ENCODE peak calls at places on chromosomes 11 and 22, in four cellular contexts. One of them, this sample, is unnamed. For H3K79me1, the result is how much of the 10 kb centered on the place peaks cover.

GRCh38 chr22:31291716-31292644 is at the start of gene PIK3IP1:
- DNase-seq in IMR-90: peak
- DNase-seq in H9: peak
- DNase-seq in H1: peak
- DNase-seq in this sample: peak

GRCh38 chr11:113730887-113731726 is 25.0 kb upstream of the TMPRSS5 start:
- DNase-seq in IMR-90: peak
- DNase-seq in H9: peak
- DNase-seq in H1: no peak
- DNase-seq in this sample: peak

GRCh38 chr22:33372875-33373274 is 314.7 kb upstream of the SYN3 start:
- DNase-seq in IMR-90: no peak
- DNase-seq in H9: no peak
- DNase-seq in H1: no peak
- DNase-seq in this sample: no peak

GRCh38 chr22:26579331-26579886 is 10.5 kb downstream of the TPST2 start:
- DNase-seq in IMR-90: no peak
- DNase-seq in H9: no peak
- DNase-seq in H1: no peak
- DNase-seq in this sample: no peak

GRCh38 chr11:128716231-128716630 is 22.4 kb downstream of the FLI1 start:
- DNase-seq in IMR-90: no peak
- DNase-seq in H9: no peak
- DNase-seq in H1: no peak
- DNase-seq in this sample: no peak

GRCh38 chr11:116928102-116928777 is 90.8 kb upstream of the APOA1 start:
- DNase-seq in IMR-90: no peak
- DNase-seq in H9: no peak
- DNase-seq in H1: no peak
- DNase-seq in this sample: no peak

GRCh38 chr22:18971321-18971751 is 35.2 kb upstream of the PRODH start:
- DNase-seq in IMR-90: no peak
- DNase-seq in H9: no peak
- DNase-seq in H1: no peak
- DNase-seq in this sample: no peak

GRCh38 chr22:50684501-50684900 is 11.9 kb downstream of the SHANK3 start:
- DNase-seq in IMR-90: no peak
- DNase-seq in H9: no peak
- DNase-seq in H1: no peak
- DNase-seq in this sample: no peak

GRCh38 chr22:19891350-19892248 is 36.9 kb upstream of the GNB1L start:
- DNase-seq in IMR-90: peak
- DNase-seq in H9: peak
- DNase-seq in H1: peak
- DNase-seq in this sample: peak

GRCh38 chr11:134474942-134475341 is 62.9 kb upstream of the B3GAT1 start:
- DNase-seq in IMR-90: no peak
- DNase-seq in H9: peak
- DNase-seq in H1: no peak
- DNase-seq in this sample: no peak

GRCh38 chr22:23751441-23751996 is 607 bp upstream of the ZNF70 start:
- DNase-seq in IMR-90: no peak
- DNase-seq in H9: peak
- DNase-seq in H1: no peak
- DNase-seq in this sample: peak

GRCh38 chr11:74278721-74279148 is 32.7 kb downstream of the P4HA3 start:
- DNase-seq in IMR-90: peak
- DNase-seq in H9: no peak
- DNase-seq in H1: no peak
- DNase-seq in this sample: peak

GRCh38 chr11:72668645-72669347 is 5.4 kb downstream of the PDE2A start:
- DNase-seq in IMR-90: no peak
- DNase-seq in H9: no peak
- DNase-seq in H1: no peak
- DNase-seq in this sample: peak

GRCh38 chr22:38841635-38842034 is 2.2 kb downstream of the NPTXR start:
- DNase-seq in IMR-90: no peak
- DNase-seq in H9: no peak
- DNase-seq in H1: no peak
- DNase-seq in this sample: no peak

GRCh38 chr22:19879248-19879575 is 24.5 kb upstream of the GNB1L start:
- DNase-seq in IMR-90: no peak
- DNase-seq in H9: peak
- DNase-seq in H1: no peak
- DNase-seq in this sample: no peak

GRCh38 chr22:23841736-23842404 is 3.1 kb upstream of the DERL3 start:
- DNase-seq in IMR-90: no peak
- DNase-seq in H9: no peak
- DNase-seq in H1: no peak
- DNase-seq in this sample: no peak

GRCh38 chr22:25362883-25363240 is 143.4 kb downstream of the CRYBB2 start:
- DNase-seq in IMR-90: no peak
- DNase-seq in H9: no peak
- DNase-seq in H1: no peak
- DNase-seq in this sample: no peak

GRCh38 chr11:6647282-6647679 is 8.3 kb downstream of the DCHS1 start:
- DNase-seq in IMR-90: peak
- DNase-seq in H9: no peak
- DNase-seq in H1: no peak
- DNase-seq in this sample: peak

GRCh38 chr11:6431861-6432260 is 8.9 kb downstream of the HPX start:
- DNase-seq in IMR-90: peak
- DNase-seq in H9: no peak
- DNase-seq in H1: no peak
- DNase-seq in this sample: peak

DNA sequence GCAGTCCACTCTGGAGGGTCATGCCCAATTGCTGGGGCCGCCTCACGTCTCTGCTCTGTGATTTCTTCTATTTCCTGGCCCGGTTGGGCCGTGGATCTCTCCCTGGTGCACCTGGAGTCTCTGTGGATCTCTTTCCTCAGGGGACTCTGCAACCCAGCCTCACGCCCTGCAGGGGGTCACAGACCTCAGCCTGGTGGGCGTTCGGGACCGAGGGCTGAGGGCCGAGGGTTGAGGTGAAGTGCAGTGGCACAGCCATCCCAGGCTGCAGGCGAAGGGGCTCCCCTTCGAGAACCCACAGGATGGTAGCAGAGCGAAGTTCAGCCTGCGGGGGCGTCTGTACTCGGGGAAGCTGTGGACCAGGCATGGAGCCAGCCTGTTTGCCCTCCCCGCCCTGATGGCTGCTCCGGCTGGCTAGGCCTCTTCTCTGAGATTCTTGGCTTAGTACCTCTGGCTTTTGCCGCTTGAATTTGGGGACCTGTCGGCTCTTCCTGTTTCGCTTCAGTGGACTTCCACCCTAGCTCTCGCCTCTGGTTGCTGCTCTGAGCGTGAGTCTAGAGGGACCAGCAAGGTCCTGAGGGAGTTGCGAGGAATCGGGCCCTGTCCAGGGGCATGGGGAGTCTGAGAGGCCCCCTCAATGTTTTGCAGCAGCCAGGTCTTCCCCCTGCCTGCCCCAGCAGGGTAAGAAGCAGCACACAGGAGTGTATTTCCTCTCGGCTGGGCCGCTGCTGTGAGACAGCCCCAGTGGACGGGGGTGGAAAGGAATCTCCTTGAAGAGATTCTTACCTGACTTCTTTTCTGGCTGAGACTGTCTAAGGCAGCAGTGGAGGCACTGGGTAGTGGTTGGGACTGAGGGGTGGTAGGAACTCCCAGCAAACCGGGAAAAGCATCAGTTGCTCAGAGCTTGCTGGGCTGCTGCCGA is 140.8 kb downstream of the TBC1D22A start:
- DNase-seq in IMR-90: no peak
- DNase-seq in H9: peak
- DNase-seq in H1: no peak
- DNase-seq in this sample: peak
- H4K5ac ChIP-seq in IMR-90: no peak
- H4K5ac ChIP-seq in H9: no peak
- H4K5ac ChIP-seq in H1: no peak
- H4K5ac ChIP-seq in this sample: no peak

DNA sequence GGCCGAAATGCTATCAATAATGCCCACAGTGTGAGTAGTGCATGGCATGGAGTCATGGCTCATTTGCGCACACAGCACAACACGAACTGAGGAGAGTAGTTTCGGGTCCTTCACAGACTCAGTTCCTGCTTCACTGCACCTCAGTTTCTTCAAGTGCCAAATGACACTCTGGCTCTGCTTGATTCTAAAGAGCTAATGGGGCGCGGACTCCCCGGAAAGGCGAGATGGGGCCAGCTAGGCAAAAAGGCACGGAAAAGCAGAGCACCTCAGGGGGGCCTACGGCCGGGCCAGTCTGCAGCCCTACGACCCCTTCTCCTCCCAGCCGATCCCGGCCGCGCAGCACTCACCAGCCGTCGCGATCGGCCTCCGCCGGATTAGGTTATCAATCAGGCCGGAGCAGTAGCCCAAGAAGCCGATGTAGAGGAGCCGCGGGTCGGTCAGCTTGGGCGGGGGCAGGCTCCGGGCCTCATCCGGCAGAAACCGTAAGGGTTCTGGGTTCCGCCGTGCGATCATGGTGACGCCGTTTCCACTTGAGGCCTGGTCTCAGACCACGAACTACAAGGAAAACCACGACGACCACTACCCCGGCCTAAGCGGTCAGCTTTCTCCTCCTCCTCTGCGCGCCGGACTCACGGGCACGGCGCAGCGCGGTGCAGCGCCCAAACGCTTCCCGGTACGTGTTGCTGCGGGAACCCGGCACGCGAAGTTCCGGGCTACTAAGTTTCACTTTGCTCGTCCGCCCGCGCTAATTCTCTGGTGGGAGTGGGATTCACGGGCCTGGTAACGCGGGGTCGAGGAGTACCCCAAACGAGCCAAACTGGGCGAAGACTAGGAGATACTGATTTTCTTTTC is at the start of gene NDUFC2:
- DNase-seq in IMR-90: peak
- DNase-seq in H9: peak
- DNase-seq in H1: peak
- DNase-seq in this sample: peak
- H3K79me1 ChIP-seq in IMR-90: under half
- H3K79me1 ChIP-seq in H9: under half
- H3K79me1 ChIP-seq in H1: under half
- H3K79me1 ChIP-seq in this sample: under half

DNA sequence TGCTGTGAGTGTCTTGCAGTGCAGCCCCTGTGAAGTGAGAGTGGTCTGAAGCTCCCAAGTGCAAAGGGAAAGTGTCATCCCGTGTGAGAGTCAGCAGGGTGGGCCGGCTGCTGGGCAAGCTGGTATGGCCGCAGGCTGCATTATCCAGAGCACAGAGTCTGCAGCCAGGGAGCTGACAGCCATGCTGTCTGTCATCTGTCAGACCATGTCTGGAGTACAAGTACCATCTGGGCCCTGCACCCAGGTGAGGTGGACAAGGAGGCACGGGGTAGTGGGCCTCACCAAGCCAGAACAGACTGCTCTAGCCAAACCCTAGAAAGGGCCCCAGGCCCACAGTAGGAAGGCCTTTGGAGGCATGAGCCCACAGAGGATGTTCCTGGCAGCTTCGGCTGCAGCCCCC is 20.2 kb downstream of the LMO1 start:
- DNase-seq in IMR-90: no peak
- DNase-seq in H9: no peak
- DNase-seq in H1: no peak
- DNase-seq in this sample: no peak
- H2AK5ac ChIP-seq in IMR-90: no peak
- H2AK5ac ChIP-seq in H9: no peak
- H2AK5ac ChIP-seq in H1: no peak
- H2AK5ac ChIP-seq in this sample: no peak

DNA sequence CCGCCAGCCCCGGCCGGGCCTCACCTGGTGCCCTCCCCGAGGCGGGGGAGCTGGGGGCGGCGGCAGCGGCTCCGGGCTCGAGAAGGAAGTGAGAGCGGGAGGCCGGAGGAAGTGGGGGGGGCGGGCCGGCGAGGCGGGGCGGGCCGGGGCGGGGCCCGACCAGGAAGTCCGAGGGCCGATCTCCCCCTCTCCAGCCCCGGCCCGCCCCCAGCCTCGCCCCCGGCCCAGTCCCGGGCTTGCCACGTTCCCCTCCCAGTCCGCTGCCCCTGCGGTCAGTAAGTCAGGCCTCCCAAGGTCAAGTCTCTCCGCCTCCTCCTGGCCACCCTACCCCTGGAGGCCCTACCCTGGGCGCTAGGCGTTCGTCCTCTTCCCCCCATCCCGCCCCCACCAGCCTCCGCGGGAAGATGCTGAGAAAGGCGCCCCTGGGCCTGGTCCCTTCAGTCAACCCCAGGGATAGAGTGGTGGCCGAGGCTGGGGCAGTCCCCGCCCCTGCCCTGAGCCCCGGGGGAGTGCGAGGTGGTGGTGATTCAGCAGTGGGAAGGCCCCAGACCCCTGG is at the start of gene RHOG:
- DNase-seq in IMR-90: peak
- DNase-seq in H9: peak
- DNase-seq in H1: no peak
- DNase-seq in this sample: peak
- H4K5ac ChIP-seq in IMR-90: peak
- H4K5ac ChIP-seq in H9: no peak
- H4K5ac ChIP-seq in H1: peak
- H4K5ac ChIP-seq in this sample: no peak

GRCh38 chr11:34938621-34939020 is 22.2 kb downstream of the PDHX start:
- DNase-seq in IMR-90: no peak
- DNase-seq in H9: no peak
- DNase-seq in H1: no peak
- DNase-seq in this sample: no peak
- H3K79me1 ChIP-seq in IMR-90: under half
- H3K79me1 ChIP-seq in H9: under half
- H3K79me1 ChIP-seq in H1: under half
- H3K79me1 ChIP-seq in this sample: under half

DNA sequence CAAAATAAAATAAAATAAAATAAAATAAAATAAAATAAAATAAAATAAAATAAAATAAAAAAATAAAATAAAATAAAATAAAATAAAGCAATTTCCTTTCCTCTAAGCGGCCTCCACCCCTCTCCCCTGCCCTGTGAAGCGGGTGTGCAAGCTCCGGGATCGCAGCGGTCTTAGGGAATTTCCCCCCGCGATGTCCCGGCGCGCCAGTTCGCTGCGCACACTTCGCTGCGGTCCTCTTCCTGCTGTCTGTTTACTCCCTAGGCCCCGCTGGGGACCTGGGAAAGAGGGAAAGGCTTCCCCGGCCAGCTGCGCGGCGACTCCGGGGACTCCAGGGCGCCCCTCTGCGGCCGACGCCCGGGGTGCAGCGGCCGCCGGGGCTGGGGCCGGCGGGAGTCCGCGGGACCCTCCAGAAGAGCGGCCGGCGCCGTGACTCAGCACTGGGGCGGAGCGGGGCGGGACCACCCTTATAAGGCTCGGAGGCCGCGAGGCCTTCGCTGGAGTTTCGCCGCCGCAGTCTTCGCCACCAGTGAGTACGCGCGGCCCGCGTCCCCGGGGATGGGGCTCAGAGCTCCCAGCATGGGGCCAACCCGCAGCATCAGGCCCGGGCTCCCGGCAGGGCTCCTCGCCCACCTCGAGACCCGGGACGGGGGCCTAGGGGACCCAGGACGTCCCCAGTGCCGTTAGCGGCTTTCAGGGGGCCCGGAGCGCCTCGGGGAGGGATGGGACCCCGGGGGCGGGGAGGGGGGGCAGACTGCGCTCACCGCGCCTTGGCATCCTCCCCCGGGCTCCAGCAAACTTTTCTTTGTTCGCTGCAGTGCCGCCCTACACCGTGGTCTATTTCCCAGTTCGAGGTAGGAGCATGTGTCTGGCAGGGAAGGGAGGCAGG is at the start of gene GSTP1:
- DNase-seq in IMR-90: peak
- DNase-seq in H9: peak
- DNase-seq in H1: peak
- DNase-seq in this sample: peak
- H2AK5ac ChIP-seq in IMR-90: peak
- H2AK5ac ChIP-seq in H9: no peak
- H2AK5ac ChIP-seq in H1: peak
- H2AK5ac ChIP-seq in this sample: peak